ENCODE peak calls at places on chromosomes 13 and 19, in eight cellular contexts. K, P, U, Z, V, I, R and T are unnamed samples.

GRCh38 chr19:43560687-43561086 is 14.6 kb downstream of the XRCC1 start:
- DNase-seq in I (no peak), P (no peak), V (peak; percentile 43), U (no peak), R (peak; percentile 62), K (peak; percentile 50), Z (no peak), T (peak; percentile 28)

GRCh38 chr13:44086389-44086788 is 206.7 kb downstream of the LACC1 start:
- DNase-seq in Z (no peak), P (no peak), K (no peak), V (no peak), I (no peak), R (no peak), U (no peak), T (no peak)

GRCh38 chr13:100491164-100491847 is 97.3 kb downstream of the GGACT start:
- DNase-seq in P (no peak), R (no peak), K (no peak), U (no peak), Z (peak; percentile 69), I (peak; percentile 47), V (peak; percentile 88), T (no peak)

GRCh38 chr13:51770681-51771417 is 33.1 kb downstream of the DHRS12 start:
- DNase-seq in U (no peak), V (no peak), P (no peak), R (no peak), I (no peak), K (no peak), Z (no peak), T (no peak)

GRCh38 chr19:1780272-1780957 is 27.1 kb downstream of the ONECUT3 start:
- DNase-seq in U (no peak), P (no peak), I (peak; percentile 34), Z (no peak), K (no peak), R (no peak), V (peak; percentile 28), T (no peak)

GRCh38 chr13:78168981-78169380 is 250.3 kb upstream of the EDNRB start:
- DNase-seq in K (no peak), V (no peak), Z (no peak), P (no peak), R (no peak), I (no peak), U (no peak), T (no peak)

GRCh38 chr19:49859838-49860715 is 7.3 kb downstream of the PNKP start:
- DNase-seq in I (no peak), U (no peak), V (no peak), P (no peak), Z (no peak), R (no peak), K (no peak), T (no peak)

GRCh38 chr13:60080871-60081270 is 82.9 kb downstream of the DIAPH3 start:
- DNase-seq in V (no peak), R (no peak), K (no peak), I (peak; percentile 54), P (no peak), U (no peak), Z (no peak), T (no peak)

GRCh38 chr13:27259831-27260230 is 8.5 kb downstream of the RPL21 start:
- DNase-seq in V (peak; percentile 23), U (no peak), K (no peak), R (no peak), I (no peak), Z (no peak), P (no peak), T (no peak)

GRCh38 chr19:35202722-35203674 is 25.5 kb downstream of the FAM187B start:
- DNase-seq in R (no peak), K (no peak), P (no peak), Z (no peak), V (no peak), U (no peak), I (no peak), T (no peak)

GRCh38 chr13:32403108-32403507 is 24.8 kb downstream of the N4BP2L1 start:
- DNase-seq in Z (no peak), R (no peak), I (no peak), V (no peak), K (no peak), P (no peak), U (no peak), T (no peak)

GRCh38 chr13:36806102-36806501 is 12.9 kb upstream of the RFXAP start:
- DNase-seq in Z (no peak), R (no peak), U (no peak), V (no peak), I (no peak), P (no peak), K (no peak), T (no peak)